ENCODE peak calls at places on chromosomes 12 and 14, in seven cellular contexts. One of them, this sample, is unnamed.

GRCh38 chr12:120067084-120067869 is 49.3 kb downstream of the RAB35 start:
- DNase-seq in AG04450: no peak
- DNase-seq in GM20000: no peak
- DNase-seq in OCI-LY7: no peak
- DNase-seq in PC-9: no peak
- DNase-seq in T47D: no peak
- DNase-seq in ACHN: no peak
- DNase-seq in this sample: no peak

GRCh38 chr12:40970320-40970907 is 217.7 kb upstream of the PDZRN4 start:
- DNase-seq in AG04450: no peak
- DNase-seq in ACHN: peak
- DNase-seq in PC-9: no peak
- DNase-seq in GM20000: no peak
- DNase-seq in T47D: no peak
- DNase-seq in OCI-LY7: no peak
- DNase-seq in this sample: peak

GRCh38 chr14:103594265-103594664 is 31.5 kb downstream of the COA8 start:
- DNase-seq in AG04450: no peak
- DNase-seq in OCI-LY7: no peak
- DNase-seq in GM20000: no peak
- DNase-seq in PC-9: peak
- DNase-seq in ACHN: no peak
- DNase-seq in T47D: no peak
- DNase-seq in this sample: peak

GRCh38 chr14:39036760-39037159 is 66.3 kb downstream of the SEC23A start:
- DNase-seq in PC-9: no peak
- DNase-seq in OCI-LY7: no peak
- DNase-seq in AG04450: no peak
- DNase-seq in ACHN: no peak
- DNase-seq in T47D: no peak
- DNase-seq in GM20000: no peak
- DNase-seq in this sample: no peak

GRCh38 chr12:6613015-6613775 is 6.0 kb upstream of the CHD4 start:
- DNase-seq in OCI-LY7: peak
- DNase-seq in PC-9: peak
- DNase-seq in ACHN: no peak
- DNase-seq in GM20000: no peak
- DNase-seq in AG04450: no peak
- DNase-seq in T47D: no peak
- DNase-seq in this sample: peak

GRCh38 chr12:108734200-108734906 is 3.0 kb upstream of the CORO1C start:
- DNase-seq in PC-9: peak
- DNase-seq in OCI-LY7: no peak
- DNase-seq in T47D: no peak
- DNase-seq in GM20000: peak
- DNase-seq in ACHN: peak
- DNase-seq in AG04450: peak
- DNase-seq in this sample: peak

GRCh38 chr12:62468935-62469334 is 2.3 kb downstream of the MON2 start:
- DNase-seq in T47D: no peak
- DNase-seq in AG04450: no peak
- DNase-seq in PC-9: no peak
- DNase-seq in GM20000: no peak
- DNase-seq in OCI-LY7: no peak
- DNase-seq in ACHN: no peak
- DNase-seq in this sample: no peak

GRCh38 chr12:31783996-31784645 is 55.3 kb upstream of the AMN1 start:
- DNase-seq in AG04450: no peak
- DNase-seq in ACHN: no peak
- DNase-seq in PC-9: no peak
- DNase-seq in T47D: no peak
- DNase-seq in GM20000: no peak
- DNase-seq in OCI-LY7: no peak
- DNase-seq in this sample: no peak

GRCh38 chr14:24903337-24903736 is 146.6 kb downstream of the STXBP6 start:
- DNase-seq in T47D: no peak
- DNase-seq in PC-9: no peak
- DNase-seq in AG04450: peak
- DNase-seq in ACHN: peak
- DNase-seq in GM20000: no peak
- DNase-seq in OCI-LY7: no peak
- DNase-seq in this sample: no peak

This sample was measured in HepG2.